ENCODE peak calls at places on chromosome 17, in four cellular contexts. I is GM23338, G is fibroblast of mammary gland, D is neural progenitor cell. O is an unnamed sample.
A peak's percentile ranks its signal among the peaks of the same experiment; 100 is the strongest.

GRCh38 chr17:28468781-28469180 is 4.7 kb upstream of the SLC13A2 start:
- DNase-seq in I (no peak), G (no peak), D (no peak), O (no peak)

GRCh38 chr17:40361925-40362695 is 2.4 kb downstream of the GJD3 start:
- DNase-seq in I (no peak), G (no peak), D (no peak), O (no peak)

GRCh38 chr17:48622857-48623256 is 3.3 kb downstream of the HOXB9 start:
- DNase-seq in I (no peak), G (no peak), D (no peak), O (no peak)

GRCh38 chr17:42002175-42002791 is 15.0 kb downstream of the DNAJC7 start:
- DNase-seq in I (no peak), G (no peak), D (no peak), O (no peak)

GRCh38 chr17:76500074-76500744 is 1.0 kb downstream of the RHBDF2 start:
- DNase-seq in I (no peak), G (no peak), D (peak; percentile 56), O (no peak)

GRCh38 chr17:47615766-47616424 is 33.8 kb upstream of the KPNB1 start:
- DNase-seq in I (peak; percentile 77), G (peak; percentile 65), D (peak; percentile 69), O (no peak)

GRCh38 chr17:4759776-4760236 is 11.9 kb upstream of the TM4SF5 start:
- DNase-seq in I (no peak), G (no peak), D (no peak), O (no peak)

GRCh38 chr17:61255609-61256008 is 144.0 kb upstream of the TBX2 start:
- DNase-seq in I (no peak), G (no peak), D (no peak), O (no peak)

GRCh38 chr17:82791532-82791931 is 39.7 kb downstream of the TBCD start:
- DNase-seq in I (no peak), G (peak; percentile 97), D (no peak), O (no peak)

GRCh38 chr17:34930283-34930682 is 31.0 kb downstream of the CCT6B start:
- DNase-seq in I (no peak), G (no peak), D (no peak), O (no peak)

GRCh38 chr17:53629188-53629587 is 193.5 kb upstream of the KIF2B start:
- DNase-seq in I (no peak), G (no peak), D (no peak), O (no peak)

GRCh38 chr17:49715221-49715620 is 7.5 kb upstream of the SLC35B1 start:
- DNase-seq in I (no peak), G (no peak), D (no peak), O (no peak)

GRCh38 chr17:2971851-2972250 is 91.6 kb downstream of the OR1D5 start:
- DNase-seq in I (no peak), G (peak; percentile 52), D (no peak), O (no peak)

GRCh38 chr17:9470171-9470570 is 105.4 kb downstream of the STX8 start:
- DNase-seq in I (no peak), G (no peak), D (no peak), O (no peak)

GRCh38 chr17:75430159-75430748 is 24.8 kb upstream of the GRB2 start:
- DNase-seq in I (peak; percentile 87), G (no peak), D (peak; percentile 87), O (no peak)

GRCh38 chr17:18857864-18858566 is at the start of gene PRPSAP2:
- DNase-seq in I (peak; percentile 97), G (peak; percentile 90), D (peak; percentile 98), O (peak; percentile 98)

GRCh38 chr17:77581480-77581879 is 377.0 kb upstream of the TNRC6C start:
- DNase-seq in I (no peak), G (peak; percentile 50), D (no peak), O (no peak)

GRCh38 chr17:77579131-77579530 is 379.4 kb upstream of the TNRC6C start:
- DNase-seq in I (no peak), G (no peak), D (no peak), O (no peak)

GRCh38 chr17:77580531-77580930 is 378.0 kb upstream of the TNRC6C start:
- DNase-seq in I (no peak), G (no peak), D (no peak), O (no peak)

GRCh38 chr17:77579717-77580116 is 378.8 kb upstream of the TNRC6C start:
- DNase-seq in I (no peak), G (no peak), D (no peak), O (no peak)

DNA sequence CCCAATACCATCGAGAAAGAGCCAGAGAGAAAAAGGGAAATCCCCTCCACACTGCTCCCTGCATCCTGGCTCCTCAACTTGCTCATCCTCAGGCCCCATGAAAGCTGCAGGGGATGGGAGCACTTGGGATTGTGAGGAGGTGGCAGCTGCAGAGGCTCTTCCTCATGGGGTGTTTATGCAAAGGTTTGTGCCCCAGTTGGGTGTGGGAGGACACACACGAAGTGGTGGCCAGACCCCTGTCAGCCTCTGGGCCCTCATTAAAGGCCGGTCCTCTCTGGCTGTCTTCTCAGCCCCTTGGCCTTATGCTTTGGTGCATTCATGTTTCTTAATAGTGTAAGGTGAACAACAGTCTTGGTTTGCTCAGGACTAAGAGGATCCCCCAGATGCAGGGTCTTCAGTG is 377.5 kb upstream of the TNRC6C start:
- DNase-seq in I (no peak), G (no peak), D (no peak), O (no peak)
- TF ChIP-seq CTCF in I (no peak), G (no peak), D (no peak), O (no peak)

DNA sequence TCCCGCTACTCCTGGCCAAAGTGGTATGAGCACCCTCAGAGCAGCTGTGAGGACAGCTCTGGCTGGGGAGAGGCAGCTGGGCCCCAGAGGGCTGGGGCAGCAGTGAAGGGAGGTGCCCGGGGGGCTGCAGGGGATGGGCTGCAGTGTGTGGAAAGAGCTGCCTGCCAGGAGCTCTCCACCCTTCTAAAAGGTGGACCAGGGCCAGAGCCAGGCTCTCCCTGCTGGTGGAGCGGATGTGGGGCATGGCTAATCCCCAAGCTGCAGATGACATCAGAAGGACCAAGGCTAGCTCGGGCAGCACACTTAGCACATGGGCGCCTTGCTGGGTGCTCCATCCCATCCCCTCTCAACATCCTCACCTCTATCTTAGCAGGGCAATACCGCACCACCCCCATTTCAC is 103.1 kb downstream of the SDK2 start:
- DNase-seq in I (no peak), G (no peak), D (no peak), O (no peak)
- TF ChIP-seq CTCF in I (no peak), G (no peak), D (no peak), O (no peak)

GRCh38 chr17:68972119-68972704 is 17.0 kb upstream of the ABCA8 start:
- DNase-seq in I (peak; percentile 65), G (peak; percentile 57), D (peak; percentile 50), O (no peak)
- TF ChIP-seq CTCF in I (peak; percentile 72), G (peak; percentile 70), D (peak; percentile 77), O (peak; percentile 60)

GRCh38 chr17:81400154-81400938 is 5.1 kb downstream of the BAHCC1 start:
- DNase-seq in I (peak; percentile 77), G (no peak), D (peak; percentile 95), O (peak; percentile 65)

GRCh38 chr17:81403040-81403467 is 7.8 kb downstream of the BAHCC1 start:
- DNase-seq in I (peak; percentile 60), G (no peak), D (peak; percentile 60), O (no peak)

GRCh38 chr17:81400939-81401726 is 5.9 kb downstream of the BAHCC1 start:
- DNase-seq in I (peak; percentile 52), G (no peak), D (no peak), O (no peak)

GRCh38 chr17:81402530-81402941 is 7.3 kb downstream of the BAHCC1 start:
- DNase-seq in I (no peak), G (no peak), D (no peak), O (no peak)

DNA sequence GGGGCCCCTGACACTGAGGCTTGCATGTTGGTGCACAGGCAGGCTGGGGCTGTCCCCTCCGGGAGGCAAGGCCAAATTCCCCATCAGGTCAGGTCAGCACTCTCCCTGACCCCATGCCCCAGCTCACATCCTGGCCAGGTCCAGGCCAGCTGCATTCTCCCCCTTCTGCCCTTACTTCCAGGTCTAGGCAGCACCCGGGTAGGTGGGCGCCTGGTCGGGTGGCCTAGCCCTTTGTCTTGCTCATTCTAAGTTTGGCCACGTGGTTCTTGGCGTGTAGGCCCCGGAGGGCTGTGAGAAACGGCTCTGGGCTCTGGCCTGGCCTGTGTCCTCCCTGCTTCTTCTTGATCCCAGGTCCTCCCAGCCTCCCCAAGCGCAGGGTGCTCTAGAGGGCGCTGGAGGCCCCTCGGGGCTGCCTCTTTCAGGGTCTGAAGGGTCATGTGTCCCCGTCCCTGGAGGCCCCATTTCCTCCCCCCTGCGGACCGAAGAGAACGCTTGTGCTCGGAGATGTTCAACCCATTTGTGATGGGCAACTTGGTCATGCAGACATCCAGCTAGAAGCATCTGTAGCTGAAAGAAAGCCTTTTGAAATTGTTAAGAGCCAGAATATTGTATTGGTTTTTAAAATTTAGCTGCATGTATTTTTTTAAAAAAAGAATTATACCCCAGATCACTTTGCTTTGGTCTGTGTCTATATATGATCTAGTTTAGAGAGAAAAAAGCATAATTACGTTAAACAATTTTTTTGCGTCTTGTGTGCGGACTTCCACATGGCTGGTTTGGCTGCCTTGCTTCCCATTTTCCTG is 6.7 kb downstream of the BAHCC1 start:
- DNase-seq in I (peak; percentile 68), G (peak; percentile 70), D (peak; percentile 69), O (peak; percentile 61)
- TF ChIP-seq CTCF in I (peak; percentile 42), G (peak; percentile 46), D (peak; percentile 55), O (no peak)

DNA sequence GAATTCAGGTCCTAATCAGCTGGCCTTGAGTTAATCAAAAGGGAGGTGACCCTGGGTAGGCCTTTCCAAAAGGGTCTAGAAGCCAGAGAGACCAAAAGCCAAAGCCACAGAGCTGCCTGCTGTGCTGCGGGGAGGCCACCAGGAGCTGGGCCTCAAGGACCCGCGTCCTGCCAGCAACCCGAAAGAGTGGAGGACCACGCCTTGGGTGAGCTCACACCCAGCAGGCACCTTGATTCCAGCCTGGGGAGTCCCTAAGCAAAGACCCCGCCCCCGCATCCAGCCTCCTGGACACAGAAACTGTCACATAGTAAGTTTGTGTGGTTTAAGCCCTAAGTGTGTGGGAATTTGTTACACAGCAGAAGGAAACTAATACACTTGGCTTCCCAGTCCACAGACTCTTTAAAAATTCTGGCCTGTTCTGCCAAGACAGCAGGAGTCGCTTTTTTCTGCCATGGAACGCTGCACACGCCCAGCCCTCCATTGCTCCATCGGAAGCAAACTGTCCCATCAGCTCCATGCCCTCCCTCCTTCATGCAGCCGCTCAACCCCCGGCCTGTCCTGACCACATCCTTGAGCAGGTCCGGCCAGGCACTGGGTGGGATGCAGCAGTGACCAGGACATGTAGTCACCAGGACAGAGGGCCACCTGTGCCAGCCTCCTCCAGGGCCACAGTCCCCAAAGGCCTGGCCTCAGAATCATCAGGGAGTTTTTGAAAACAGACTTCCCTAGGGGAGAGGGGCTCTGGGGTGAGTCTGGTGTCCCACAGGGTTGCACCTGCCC is 20.9 kb upstream of the RASD1 start:
- DNase-seq in I (no peak), G (no peak), D (no peak), O (peak; percentile 19)
- TF ChIP-seq CTCF in I (no peak), G (no peak), D (no peak), O (no peak)

DNA sequence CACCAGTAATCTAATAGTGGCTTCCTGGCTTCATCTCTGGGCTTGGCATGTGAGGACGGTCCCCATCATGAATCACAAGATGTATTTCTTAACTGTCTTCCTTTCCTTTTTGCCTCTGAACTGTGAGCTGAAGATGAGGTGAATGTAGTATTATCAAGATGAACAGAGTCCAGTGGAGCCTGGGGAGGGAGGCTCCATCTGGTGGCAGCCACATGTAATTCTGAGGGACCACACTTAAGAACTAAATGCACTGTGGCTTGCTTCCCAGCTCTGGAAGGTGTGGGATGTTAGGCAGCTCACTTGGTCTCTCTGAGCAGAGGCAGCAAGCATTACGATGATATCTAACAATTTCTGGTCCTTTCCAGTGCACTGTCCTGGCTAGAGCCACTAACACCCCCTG is 354.9 kb upstream of the ASIC2 start:
- DNase-seq in I (peak; percentile 67), G (peak; percentile 6), D (peak; percentile 63), O (peak; percentile 39)
- TF ChIP-seq CTCF in I (peak; percentile 65), G (peak; percentile 34), D (peak; percentile 72), O (peak; percentile 63)